ENCODE peak calls at places on chromosomes 13 and 19, in eight cellular contexts. E is mammary epithelial cell, S is cardiac muscle cell, V is left lung, A is psoas muscle, K is mucosa of descending colon, Z is thoracic aorta, M is prostate gland. P is an unnamed sample.

GRCh38 chr19:56071151-56071550 is 49.9 kb downstream of the ZNF787 start:
- DNase-seq in S (no peak), V (no peak), E (no peak), K (no peak), A (no peak), Z (no peak), M (no peak), P (no peak)

GRCh38 chr19:35657904-35658700 is 8.2 kb upstream of the UPK1A start:
- DNase-seq in Z (no peak), S (no peak), K (no peak), E (no peak), A (no peak), M (no peak), V (peak; percentile 31), P (peak; percentile 11)

GRCh38 chr19:18112989-18113478 is 15.5 kb downstream of the MAST3 start:
- DNase-seq in Z (no peak), K (peak; percentile 94), A (peak; percentile 87), S (peak; percentile 89), M (peak; percentile 81), V (peak; percentile 95), E (peak; percentile 75), P (peak; percentile 77)

GRCh38 chr13:95956589-95957148 is 96.5 kb downstream of the UGGT2 start:
- DNase-seq in E (peak; percentile 47), M (no peak), V (no peak), K (no peak), A (no peak), S (no peak), Z (no peak), P (peak; percentile 23)

GRCh38 chr13:88071371-88071770 is 400.2 kb downstream of the SLITRK5 start:
- DNase-seq in A (no peak), S (no peak), K (no peak), E (no peak), M (no peak), Z (no peak), V (no peak), P (no peak)

GRCh38 chr13:36148436-36148835 is 17.3 kb upstream of the DCLK1 start:
- DNase-seq in Z (no peak), S (no peak), M (no peak), V (no peak), A (no peak), E (no peak), K (no peak), P (no peak)

GRCh38 chr13:97280478-97280877 is 58.3 kb downstream of the MBNL2 start:
- DNase-seq in A (no peak), S (no peak), M (no peak), E (no peak), K (no peak), V (no peak), Z (no peak), P (peak; percentile 52)

GRCh38 chr13:48159436-48160225 is 64.7 kb upstream of the MED4 start:
- DNase-seq in A (no peak), M (no peak), E (peak; percentile 69), V (no peak), K (no peak), Z (no peak), S (no peak), P (no peak)

GRCh38 chr19:49073514-49074378 is 1.2 kb upstream of the KCNA7 start:
- DNase-seq in V (no peak), E (peak; percentile 57), S (peak; percentile 81), A (peak; percentile 74), K (no peak), Z (no peak), M (no peak), P (no peak)

GRCh38 chr19:4557186-4557970 is 2.1 kb downstream of the SEMA6B start:
- DNase-seq in E (no peak), A (no peak), M (no peak), V (no peak), K (no peak), Z (no peak), S (no peak), P (no peak)

GRCh38 chr13:59991395-59991794 is 172.3 kb downstream of the DIAPH3 start:
- DNase-seq in A (no peak), S (no peak), V (no peak), E (no peak), K (no peak), Z (no peak), M (no peak), P (no peak)

GRCh38 chr13:32426191-32426980 is 1.5 kb downstream of the N4BP2L1 start:
- DNase-seq in E (no peak), A (no peak), M (no peak), K (peak; percentile 49), Z (no peak), S (no peak), V (no peak), P (no peak)

GRCh38 chr19:2982556-2982955 is 5.2 kb downstream of the TLE6 start:
- DNase-seq in M (no peak), V (no peak), E (no peak), Z (no peak), S (no peak), K (no peak), A (no peak), P (no peak)
- H3K4me1 ChIP-seq in M (no peaks in the 10 kb centered on the region), V (peaks cover 18% of the 10 kb centered on the region), E (peaks cover 20% of the 10 kb centered on the region), Z (peaks cover 38% of the 10 kb centered on the region), S (peaks cover 39% of the 10 kb centered on the region), K (peaks cover 13% of the 10 kb centered on the region), A (peaks cover 9% of the 10 kb centered on the region), P (peaks cover 13% of the 10 kb centered on the region)

DNA sequence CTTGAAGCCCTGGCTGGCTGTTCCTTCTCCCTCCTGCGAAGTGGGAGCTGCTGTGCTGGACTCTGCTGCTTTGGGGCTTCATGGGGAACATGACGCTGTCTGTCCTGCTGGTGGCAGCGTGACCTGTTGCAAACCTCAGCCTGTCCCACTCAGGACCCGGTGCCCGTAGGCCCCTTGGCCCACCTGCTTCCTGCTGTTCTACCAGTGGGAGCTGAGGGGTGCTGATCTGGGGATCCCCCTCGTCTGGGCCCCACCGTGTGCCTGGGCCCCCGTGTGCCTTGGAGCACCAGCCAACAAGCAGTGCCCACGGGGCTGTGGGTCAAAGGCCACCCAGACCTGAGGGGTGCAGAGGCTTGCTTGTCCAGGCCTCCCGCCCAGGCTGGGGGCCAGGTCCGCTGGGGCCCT is 5.3 kb downstream of the SPPL2B start:
- DNase-seq in S (no peak), Z (no peak), M (no peak), K (no peak), A (no peak), V (no peak), E (no peak), P (no peak)
- TF ChIP-seq CTCF in S (no peak), Z (no peak), M (no peak), K (no peak), A (no peak), V (no peak), E (no peak), P (no peak)

GRCh38 chr19:21604941-21605548 is 99.6 kb downstream of the ZNF429 start:
- DNase-seq in A (no peak), E (peak; percentile 78), S (no peak), V (no peak), Z (no peak), M (peak; percentile 66), K (peak; percentile 45), P (peak; percentile 20)
- H3K4me3 ChIP-seq in A (peak overlapping the region; percentile 73), E (peak overlapping the region; percentile 39), S (peak overlapping the region; percentile 24), V (peak overlapping the region; percentile 32), Z (peak overlapping the region; percentile 80), M (peak overlapping the region; percentile 31), K (no peak overlapping the region), P (peak overlapping the region; percentile 45)

GRCh38 chr13:28705734-28706133 is 13.0 kb downstream of the SLC46A3 start:
- DNase-seq in M (no peak), E (no peak), S (no peak), Z (no peak), V (no peak), K (no peak), A (no peak), P (peak; percentile 33)
- H3K4me1 ChIP-seq in M (no peaks in the 10 kb centered on the region), E (no peaks in the 10 kb centered on the region), S (no peaks in the 10 kb centered on the region), Z (no peaks in the 10 kb centered on the region), V (no peaks in the 10 kb centered on the region), K (peaks cover 10% of the 10 kb centered on the region), A (peaks cover 9% of the 10 kb centered on the region), P (peaks cover 2% of the 10 kb centered on the region)

GRCh38 chr13:28199089-28199488 is 60.7 kb downstream of the PAN3 start:
- DNase-seq in V (no peak), A (no peak), M (no peak), K (no peak), E (no peak), Z (no peak), S (no peak), P (no peak)
- TF ChIP-seq CTCF in V (no peak), A (no peak), M (no peak), K (no peak), E (no peak), Z (peak; percentile 14), S (no peak), P (no peak)

DNA sequence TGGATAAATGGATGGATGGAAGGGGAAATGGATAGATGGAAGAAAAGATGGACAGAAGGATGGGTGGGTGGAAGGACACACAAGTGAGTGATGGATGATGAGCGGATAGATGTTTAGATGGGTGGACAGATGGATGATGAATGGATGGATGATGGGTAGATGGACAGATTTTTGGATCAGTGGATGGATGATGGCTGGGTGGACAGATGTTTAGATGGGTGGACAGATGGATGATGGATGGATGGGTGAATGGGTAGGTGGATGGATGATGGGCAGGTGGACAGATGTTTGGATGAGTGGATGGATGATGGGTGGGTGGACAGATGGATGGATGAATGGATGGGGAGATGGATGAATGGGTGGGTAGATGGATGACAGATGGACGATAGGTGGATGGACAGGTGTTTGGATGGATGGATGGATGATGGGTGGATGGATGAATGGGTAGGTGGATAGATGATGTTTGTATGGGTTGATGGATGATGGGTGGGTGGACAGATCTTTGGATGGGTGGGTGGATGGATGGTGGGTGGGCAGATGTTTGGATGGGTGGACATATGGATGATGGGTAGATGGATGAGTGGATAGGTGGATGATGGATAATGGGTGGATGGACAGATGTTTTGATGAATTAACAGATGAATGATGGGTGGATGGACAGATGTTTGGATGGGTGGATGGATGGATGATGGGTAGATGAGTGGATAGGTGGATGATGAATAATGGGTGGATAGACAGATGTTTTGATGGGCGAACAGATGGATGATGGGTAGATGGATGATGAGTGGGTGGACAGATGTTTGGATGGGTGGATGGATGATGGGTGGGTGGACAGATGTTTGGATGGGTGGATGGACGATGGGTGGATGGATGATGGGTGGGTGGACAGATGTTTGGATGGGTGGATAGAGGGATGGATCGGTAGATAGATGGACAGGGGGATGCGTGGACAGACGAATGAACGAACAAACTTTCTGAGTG is 39.5 kb downstream of the CERS4 start:
- DNase-seq in S (no peak), Z (no peak), V (no peak), M (no peak), A (no peak), K (no peak), E (no peak), P (no peak)
- H3K4me3 ChIP-seq in S (no peak overlapping the region), Z (no peak overlapping the region), V (no peak overlapping the region), M (no peak overlapping the region), A (no peak overlapping the region), K (no peak overlapping the region), E (no peak overlapping the region), P (no peak overlapping the region)

GRCh38 chr13:110838867-110839538 is 75.9 kb downstream of the ANKRD10 start:
- DNase-seq in S (no peak), E (no peak), Z (no peak), A (no peak), K (no peak), M (no peak), V (no peak), P (no peak)
- H3K4me1 ChIP-seq in S (peaks cover 11% of the 10 kb centered on the region), E (peaks cover 14% of the 10 kb centered on the region), Z (no peaks in the 10 kb centered on the region), A (no peaks in the 10 kb centered on the region), K (no peaks in the 10 kb centered on the region), M (peaks cover 9% of the 10 kb centered on the region), V (no peaks in the 10 kb centered on the region), P (no peaks in the 10 kb centered on the region)

P was measured in fibroblast of lung.